ENCODE peak calls at places on chromosome 14, in six cellular contexts. Y is IMR-90, T is mesenchymal stem cell, H is H9, Z is H1, X is trophoblast cell. C is an unnamed sample.

GRCh38 chr14:70821916-70822705 is 12.8 kb upstream of the MAP3K9 start:
- DNase-seq in Y (peak), T (peak), H (peak), Z (peak), X (peak), C (peak)

GRCh38 chr14:26872510-26872909 is 274.7 kb upstream of the NOVA1 start:
- DNase-seq in Y (no peak), T (no peak), H (no peak), Z (no peak), X (peak), C (no peak)

GRCh38 chr14:59217011-59217410 is 28.5 kb downstream of the DAAM1 start:
- DNase-seq in Y (no peak), T (no peak), H (no peak), Z (no peak), X (no peak), C (no peak)

GRCh38 chr14:58426819-58427288 is 477 bp downstream of the TIMM9 start:
- DNase-seq in Y (peak), T (no peak), H (peak), Z (peak), X (peak), C (peak)

GRCh38 chr14:51939727-51940126 is 49.6 kb upstream of the RTRAF start:
- DNase-seq in Y (peak), T (no peak), H (no peak), Z (no peak), X (no peak), C (no peak)

GRCh38 chr14:63276016-63276415 is 42.7 kb downstream of the GPHB5 start:
- DNase-seq in Y (no peak), T (no peak), H (no peak), Z (no peak), X (no peak), C (no peak)

GRCh38 chr14:73795974-73796373 is 55.7 kb upstream of the PTGR2 start:
- DNase-seq in Y (peak), T (no peak), H (no peak), Z (no peak), X (peak), C (no peak)

GRCh38 chr14:51208982-51209381 is 31.1 kb upstream of the TMX1 start:
- DNase-seq in Y (no peak), T (no peak), H (no peak), Z (no peak), X (no peak), C (no peak)

GRCh38 chr14:91888641-91889476 is 21.5 kb upstream of the TC2N start:
- DNase-seq in Y (peak), T (no peak), H (no peak), Z (no peak), X (no peak), C (no peak)

GRCh38 chr14:71665157-71665556 is 267.1 kb upstream of the RGS6 start:
- DNase-seq in Y (peak), T (peak), H (no peak), Z (no peak), X (no peak), C (no peak)

GRCh38 chr14:76201162-76201561 is 49.4 kb downstream of the GPATCH2L start:
- DNase-seq in Y (peak), T (peak), H (no peak), Z (no peak), X (peak), C (no peak)

GRCh38 chr14:76195003-76195402 is 43.3 kb downstream of the GPATCH2L start:
- DNase-seq in Y (no peak), T (no peak), H (no peak), Z (no peak), X (no peak), C (no peak)

GRCh38 chr14:76194327-76194726 is 42.6 kb downstream of the GPATCH2L start:
- DNase-seq in Y (no peak), T (no peak), H (no peak), Z (no peak), X (no peak), C (no peak)

GRCh38 chr14:76193696-76194095 is 42.0 kb downstream of the GPATCH2L start:
- DNase-seq in Y (peak), T (no peak), H (no peak), Z (no peak), X (no peak), C (no peak)

DNA sequence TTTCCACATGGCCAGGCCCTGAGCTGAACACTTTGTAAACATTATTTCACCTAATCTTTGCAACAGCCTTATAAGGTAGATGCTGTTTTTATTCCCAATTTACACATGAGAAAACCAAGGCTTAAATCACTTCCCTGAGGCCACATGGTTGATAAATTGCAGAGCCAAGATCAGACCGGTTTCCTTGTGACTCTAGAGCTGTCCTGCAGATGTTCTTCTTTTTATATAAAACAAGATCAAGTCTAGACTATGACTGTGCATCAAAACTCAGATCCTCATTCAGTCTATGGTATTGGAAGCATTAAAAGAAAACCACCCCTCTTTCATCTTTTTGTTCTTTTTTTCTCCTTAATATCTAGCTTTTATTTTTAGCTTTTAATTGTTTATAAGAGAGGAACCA is 45.3 kb downstream of the GPATCH2L start:
- DNase-seq in Y (no peak), T (no peak), H (no peak), Z (no peak), X (no peak), C (no peak)
- H4K91ac ChIP-seq in Y (no peak), T (no peak), H (no peak), Z (no peak), X (no peak), C (no peak)

GRCh38 chr14:54172114-54172513 is 215.5 kb upstream of the BMP4 start:
- DNase-seq in Y (no peak), T (no peak), H (no peak), Z (no peak), X (no peak), C (no peak)

GRCh38 chr14:54166049-54166950 is 209.7 kb upstream of the BMP4 start:
- DNase-seq in Y (no peak), T (no peak), H (no peak), Z (no peak), X (no peak), C (no peak)

GRCh38 chr14:54169254-54169924 is 212.8 kb upstream of the BMP4 start:
- DNase-seq in Y (peak), T (peak), H (no peak), Z (no peak), X (no peak), C (no peak)

GRCh38 chr14:54170301-54170700 is 213.7 kb upstream of the BMP4 start:
- DNase-seq in Y (no peak), T (no peak), H (no peak), Z (no peak), X (no peak), C (no peak)

GRCh38 chr14:54168489-54168888 is 211.9 kb upstream of the BMP4 start:
- DNase-seq in Y (no peak), T (no peak), H (no peak), Z (no peak), X (no peak), C (no peak)
- H3K9ac ChIP-seq in Y (no peak), T (no peak), H (no peak), Z (no peak), X (no peak), C (no peak)

GRCh38 chr14:77488558-77488957 is 10.1 kb downstream of the ISM2 start:
- DNase-seq in Y (no peak), T (no peak), H (no peak), Z (no peak), X (no peak), C (no peak)

GRCh38 chr14:77485901-77486678 is 12.5 kb downstream of the ISM2 start:
- DNase-seq in Y (peak), T (peak), H (no peak), Z (no peak), X (no peak), C (no peak)

GRCh38 chr14:77485256-77485655 is 13.4 kb downstream of the ISM2 start:
- DNase-seq in Y (no peak), T (no peak), H (no peak), Z (no peak), X (no peak), C (no peak)

GRCh38 chr14:77482422-77482821 is 16.2 kb downstream of the ISM2 start:
- DNase-seq in Y (no peak), T (no peak), H (no peak), Z (no peak), X (no peak), C (no peak)

DNA sequence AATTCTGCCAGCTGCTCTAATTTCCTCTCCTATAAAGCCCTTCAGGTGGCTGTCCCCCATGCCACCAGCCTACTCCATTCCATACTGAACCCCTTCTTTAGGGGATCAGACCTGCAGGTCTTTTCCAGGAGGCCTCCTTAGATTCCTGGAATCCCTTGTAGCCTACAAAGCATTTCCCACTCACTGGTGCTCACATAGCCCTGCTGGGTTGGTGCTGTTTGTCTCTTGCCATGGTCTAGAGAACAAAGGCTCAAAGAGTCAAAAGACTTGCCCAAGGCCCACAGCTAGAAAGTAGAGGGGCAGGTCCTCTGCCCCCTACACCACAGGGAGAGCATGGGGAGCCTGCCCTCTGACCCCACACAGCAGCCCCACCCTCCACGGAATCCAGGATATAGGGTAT is 14.8 kb downstream of the ISM2 start:
- DNase-seq in Y (no peak), T (no peak), H (no peak), Z (no peak), X (no peak), C (no peak)
- H3K14ac ChIP-seq in Y (no peak), T (no peak), H (no peak), Z (no peak), X (no peak), C (no peak)

GRCh38 chr14:65072937-65073336 is 29.4 kb downstream of the MAX start:
- DNase-seq in Y (no peak), T (no peak), H (no peak), Z (no peak), X (no peak), C (no peak)
- H4K91ac ChIP-seq in Y (no peak), T (no peak), H (no peak), Z (no peak), X (no peak), C (no peak)

GRCh38 chr14:102993523-102993922 is 63.8 kb downstream of the CDC42BPB start:
- DNase-seq in Y (peak), T (peak), H (no peak), Z (no peak), X (no peak), C (no peak)
- H3K9ac ChIP-seq in Y (no peak), T (no peak), H (no peak), Z (no peak), X (no peak), C (no peak)

GRCh38 chr14:99556134-99556791 is 47.7 kb downstream of the CCDC85C start:
- DNase-seq in Y (no peak), T (no peak), H (no peak), Z (no peak), X (peak), C (no peak)
- H3K14ac ChIP-seq in Y (no peak), T (no peak), H (no peak), Z (no peak), X (no peak), C (no peak)

GRCh38 chr14:105484997-105485393 is 1.7 kb upstream of the CRIP1 start:
- DNase-seq in Y (no peak), T (no peak), H (no peak), Z (peak), X (no peak), C (no peak)

GRCh38 chr14:105485720-105486332 is 860 bp upstream of the CRIP1 start:
- DNase-seq in Y (no peak), T (peak), H (peak), Z (peak), X (peak), C (no peak)

GRCh38 chr14:105483300-105484068 is 3.2 kb upstream of the CRIP1 start:
- DNase-seq in Y (no peak), T (no peak), H (no peak), Z (peak), X (no peak), C (no peak)

GRCh38 chr14:105482486-105483110 is 4.1 kb upstream of the CRIP1 start:
- DNase-seq in Y (no peak), T (no peak), H (no peak), Z (no peak), X (no peak), C (no peak)

DNA sequence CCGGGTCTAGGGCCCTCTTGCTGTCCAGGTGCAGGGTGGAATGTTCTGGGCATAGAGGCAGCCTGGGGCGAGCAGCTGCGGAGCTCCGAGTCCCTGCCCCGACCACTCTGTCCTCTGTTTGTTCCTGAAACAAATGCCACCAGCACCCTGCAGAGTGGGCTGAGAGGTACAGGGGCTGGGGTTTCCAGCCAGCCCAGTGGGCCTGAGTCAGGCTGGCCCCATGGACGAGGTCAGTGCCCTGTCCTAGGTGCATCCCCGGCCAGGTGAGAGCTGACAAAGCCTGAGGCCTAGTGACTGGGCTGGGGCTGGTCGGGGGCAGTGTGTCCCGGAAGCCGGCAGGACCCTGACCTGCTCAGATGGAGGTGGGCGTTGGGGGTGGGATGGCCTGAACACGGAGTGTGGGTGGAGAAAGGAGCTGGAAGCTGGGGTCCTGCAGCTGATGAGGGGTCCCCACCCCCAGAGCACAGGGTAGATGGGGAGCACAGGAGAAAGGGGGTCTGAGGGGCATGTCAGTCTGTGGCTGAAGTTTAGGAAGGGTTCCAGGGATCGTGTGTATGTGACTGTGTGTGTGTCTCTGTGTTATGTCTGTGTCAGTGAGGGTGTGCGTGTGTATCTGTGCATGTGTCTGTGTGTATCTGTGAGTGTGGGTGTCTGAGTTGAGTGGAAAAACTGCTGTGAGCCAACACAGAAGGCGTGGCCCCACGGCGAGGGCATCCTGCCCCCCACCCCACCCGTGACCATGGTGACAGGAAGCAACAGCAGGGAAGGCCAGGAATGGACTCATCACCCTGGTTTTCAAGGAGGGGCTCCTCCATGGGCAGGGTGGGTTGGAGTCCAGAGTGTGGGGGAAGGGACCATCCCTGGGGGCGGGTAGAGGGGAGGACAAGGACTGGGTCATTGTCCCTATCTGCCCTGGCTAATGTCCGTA is 2.4 kb upstream of the CRIP1 start:
- DNase-seq in Y (no peak), T (peak), H (no peak), Z (peak), X (peak), C (no peak)
- H4K91ac ChIP-seq in Y (no peak), T (peak), H (peak), Z (no peak), X (no peak), C (peak)

DNA sequence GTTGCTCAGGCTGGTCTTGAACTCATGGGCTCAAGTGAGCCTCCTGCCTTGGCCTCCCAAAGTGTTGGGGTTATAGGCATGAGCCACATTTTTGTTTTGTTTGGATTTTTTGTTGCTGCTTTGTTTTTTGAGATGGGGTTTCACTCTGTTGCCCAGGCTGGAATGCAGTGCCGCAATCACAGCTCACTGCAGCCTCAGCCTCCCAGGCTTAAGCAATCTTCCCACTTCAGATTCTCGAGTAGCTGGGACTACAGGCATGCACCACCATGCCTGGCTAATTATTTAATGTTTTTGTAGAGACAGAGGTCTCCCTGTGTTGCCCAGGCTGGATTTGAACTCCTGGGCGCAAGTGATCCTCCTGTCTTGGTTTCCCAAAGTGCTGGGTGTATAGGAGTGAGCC is 5.7 kb upstream of the PLEK2 start:
- DNase-seq in Y (peak), T (peak), H (no peak), Z (no peak), X (peak), C (no peak)
- H3K9ac ChIP-seq in Y (no peak), T (no peak), H (no peak), Z (no peak), X (no peak), C (no peak)

GRCh38 chr14:34863844-34864243 is 11.3 kb downstream of the BAZ1A start:
- DNase-seq in Y (no peak), T (no peak), H (no peak), Z (no peak), X (no peak), C (no peak)
- H3K14ac ChIP-seq in Y (no peak), T (no peak), H (no peak), Z (no peak), X (no peak), C (no peak)